ENCODE peak calls at places on chromosome 2, in five cellular contexts. C is upper lobe of right lung, R is RWPE2, J is pancreas, M is left colon. W is an unnamed sample.

GRCh38 chr2:55916473-55917049 is 7.0 kb downstream of the EFEMP1 start:
- ATAC-seq in C (no peak), R (peak), J (no peak), M (no peak), W (peak)

GRCh38 chr2:235568431-235568830 is 74.6 kb downstream of the AGAP1 start:
- ATAC-seq in C (no peak), R (no peak), J (no peak), M (peak), W (no peak)

GRCh38 chr2:74100254-74101216 is 47.2 kb downstream of the BOLA3 start:
- ATAC-seq in C (peak), R (no peak), J (no peak), M (no peak), W (no peak)

GRCh38 chr2:37812414-37812813 is 112.7 kb upstream of the RMDN2 start:
- ATAC-seq in C (no peak), R (no peak), J (no peak), M (no peak), W (no peak)

GRCh38 chr2:182064024-182064880 is 78.6 kb downstream of the PPP1R1C start:
- ATAC-seq in C (no peak), R (no peak), J (no peak), M (no peak), W (peak)

GRCh38 chr2:3143602-3144001 is 234.0 kb downstream of the EIPR1 start:
- ATAC-seq in C (no peak), R (no peak), J (peak), M (no peak), W (no peak)

GRCh38 chr2:160464996-160465395 is 28.6 kb downstream of the RBMS1 start:
- ATAC-seq in C (no peak), R (no peak), J (no peak), M (no peak), W (no peak)

GRCh38 chr2:209960676-209961630 is 41.5 kb upstream of the RPE start:
- ATAC-seq in C (peak), R (peak), J (peak), M (peak), W (peak)

GRCh38 chr2:83261591-83262136 is 1197.4 kb downstream of the SUCLG1 start:
- ATAC-seq in C (no peak), R (no peak), J (peak), M (no peak), W (no peak)

GRCh38 chr2:68379184-68379708 is 14.2 kb downstream of the PLEK start:
- ATAC-seq in C (no peak), R (no peak), J (no peak), M (no peak), W (no peak)

GRCh38 chr2:237818066-237818473 is 19.5 kb downstream of the RBM44 start:
- ATAC-seq in C (no peak), R (peak), J (no peak), M (no peak), W (peak)

GRCh38 chr2:236971131-236971850 is 114.4 kb upstream of the COPS8 start:
- ATAC-seq in C (peak), R (no peak), J (no peak), M (no peak), W (no peak)

GRCh38 chr2:226115102-226115831 is 684.4 kb downstream of the IRS1 start:
- ATAC-seq in C (peak), R (peak), J (peak), M (no peak), W (peak)

GRCh38 chr2:164504253-164504652 is 117.0 kb downstream of the GRB14 start:
- ATAC-seq in C (peak), R (no peak), J (no peak), M (no peak), W (peak)

GRCh38 chr2:118295592-118296390 is 207.5 kb downstream of the INSIG2 start:
- ATAC-seq in C (no peak), R (no peak), J (no peak), M (no peak), W (no peak)

GRCh38 chr2:172288603-172289002 is 138.8 kb upstream of the ITGA6 start:
- ATAC-seq in C (no peak), R (peak), J (no peak), M (no peak), W (no peak)

GRCh38 chr2:88885275-88885674 is 193.8 kb downstream of the RPIA start:
- ATAC-seq in C (no peak), R (no peak), J (no peak), M (no peak), W (no peak)

GRCh38 chr2:205734436-205734835 is 52.1 kb downstream of the NRP2 start:
- ATAC-seq in C (peak), R (peak), J (peak), M (no peak), W (peak)

GRCh38 chr2:133107436-133107835 is 437.4 kb upstream of the LYPD1 start:
- ATAC-seq in C (no peak), R (no peak), J (no peak), M (no peak), W (no peak)

GRCh38 chr2:168255866-168256265 is 8.5 kb upstream of the STK39 start:
- ATAC-seq in C (no peak), R (no peak), J (peak), M (peak), W (no peak)

GRCh38 chr2:18396328-18396727 is 164.1 kb downstream of the RDH14 start:
- ATAC-seq in C (peak), R (no peak), J (no peak), M (no peak), W (peak)

GRCh38 chr2:3650140-3650944 is 7.7 kb upstream of the ALLC start:
- ATAC-seq in C (no peak), R (no peak), J (no peak), M (no peak), W (peak)